ENCODE peak calls at places on chromosomes 1 and 21, in eight cellular contexts. W is Calu3; C is CD8-positive, alpha-beta T cell; N is body of pancreas; E is psoas muscle; T is IMR-90; V is AG10803; S is GM12865. U is an unnamed sample.

GRCh38 chr1:199422206-199422605 is 605.3 kb upstream of the NR5A2 start:
- DNase-seq in W (peak), C (no peak), N (peak), E (no peak), T (peak), V (peak), S (peak), U (no peak)

GRCh38 chr1:12038356-12039140 is 19.2 kb downstream of the MIIP start:
- DNase-seq in W (no peak), C (no peak), N (no peak), E (no peak), T (no peak), V (no peak), S (peak), U (no peak)

GRCh38 chr1:37682334-37682987 is 9.9 kb upstream of the CDCA8 start:
- DNase-seq in W (peak), C (peak), N (peak), E (peak), T (peak), V (peak), S (peak), U (peak)

GRCh38 chr1:1356796-1357401 is 1.5 kb downstream of the MXRA8 start:
- DNase-seq in W (no peak), C (no peak), N (no peak), E (peak), T (no peak), V (no peak), S (no peak), U (peak)

GRCh38 chr1:236156512-236157208 is 14.3 kb downstream of the GPR137B start:
- DNase-seq in W (no peak), C (no peak), N (no peak), E (no peak), T (no peak), V (no peak), S (peak), U (no peak)

GRCh38 chr1:51708911-51709760 is 92.2 kb downstream of the OSBPL9 start:
- DNase-seq in W (no peak), C (no peak), N (no peak), E (no peak), T (no peak), V (no peak), S (no peak), U (no peak)

GRCh38 chr1:111570781-111571181 is 48.8 kb upstream of the RAP1A start:
- DNase-seq in W (no peak), C (peak), N (peak), E (no peak), T (peak), V (no peak), S (peak), U (no peak)

GRCh38 chr1:118136511-118136937 is 48.5 kb downstream of the SPAG17 start:
- DNase-seq in W (peak), C (no peak), N (no peak), E (no peak), T (peak), V (peak), S (peak), U (no peak)

GRCh38 chr1:238336531-238336930 is 445.8 kb upstream of the ZP4 start:
- DNase-seq in W (no peak), C (no peak), N (no peak), E (no peak), T (no peak), V (no peak), S (no peak), U (no peak)

GRCh38 chr1:232045134-232045533 is 418.5 kb downstream of the DISC1 start:
- DNase-seq in W (no peak), C (no peak), N (no peak), E (no peak), T (no peak), V (no peak), S (no peak), U (no peak)

GRCh38 chr1:9589144-9589718 is 520 bp downstream of the TMEM201 start:
- DNase-seq in W (peak), C (no peak), N (peak), E (no peak), T (peak), V (peak), S (peak), U (no peak)

GRCh38 chr21:45136500-45136899 is 62.1 kb downstream of the ADARB1 start:
- DNase-seq in W (no peak), C (no peak), N (no peak), E (no peak), T (no peak), V (no peak), S (no peak), U (no peak)

GRCh38 chr1:204410764-204411450 is 710 bp downstream of the PPP1R15B start:
- DNase-seq in W (peak), C (no peak), N (peak), E (peak), T (peak), V (peak), S (peak), U (peak)

GRCh38 chr21:41766883-41767605 is at the start of gene RIPK4:
- DNase-seq in W (peak), C (peak), N (peak), E (no peak), T (peak), V (peak), S (peak), U (no peak)

GRCh38 chr1:241591317-241591716 is 48.9 kb downstream of the CHML start:
- DNase-seq in W (peak), C (no peak), N (no peak), E (no peak), T (peak), V (peak), S (no peak), U (no peak)

GRCh38 chr1:150164224-150164623 is 14.5 kb downstream of the PLEKHO1 start:
- DNase-seq in W (no peak), C (no peak), N (no peak), E (peak), T (no peak), V (no peak), S (no peak), U (peak)

GRCh38 chr1:226126824-226127591 is 59.5 kb downstream of the ACBD3 start:
- DNase-seq in W (peak), C (no peak), N (no peak), E (no peak), T (no peak), V (no peak), S (no peak), U (no peak)

GRCh38 chr1:66460776-66461175 is 73.2 kb upstream of the SGIP1 start:
- DNase-seq in W (no peak), C (no peak), N (no peak), E (no peak), T (no peak), V (no peak), S (no peak), U (no peak)

GRCh38 chr1:114668373-114668772 is 1.5 kb downstream of the DENND2C start:
- DNase-seq in W (no peak), C (no peak), N (no peak), E (no peak), T (no peak), V (no peak), S (no peak), U (no peak)

GRCh38 chr21:33770542-33770941 is 128.2 kb downstream of the ITSN1 start:
- DNase-seq in W (no peak), C (no peak), N (no peak), E (no peak), T (no peak), V (no peak), S (no peak), U (no peak)

GRCh38 chr1:24416666-24417391 is 1.2 kb downstream of the NIPAL3 start:
- DNase-seq in W (peak), C (no peak), N (no peak), E (no peak), T (peak), V (peak), S (peak), U (no peak)

GRCh38 chr1:27849951-27850350 is 19.4 kb downstream of the PPP1R8 start:
- DNase-seq in W (no peak), C (no peak), N (no peak), E (no peak), T (no peak), V (no peak), S (no peak), U (no peak)

GRCh38 chr1:6464514-6464836 is 1.5 kb downstream of the TNFRSF25 start:
- DNase-seq in W (no peak), C (no peak), N (peak), E (no peak), T (no peak), V (no peak), S (no peak), U (peak)

GRCh38 chr1:208834346-208835081 is 590.3 kb upstream of the PLXNA2 start:
- DNase-seq in W (no peak), C (no peak), N (no peak), E (no peak), T (no peak), V (peak), S (no peak), U (no peak)

GRCh38 chr1:91660708-91661107 is 160.1 kb downstream of the CDC7 start:
- DNase-seq in W (no peak), C (no peak), N (no peak), E (no peak), T (no peak), V (no peak), S (no peak), U (no peak)

GRCh38 chr1:231397882-231398671 is 24.0 kb downstream of the EGLN1 start:
- DNase-seq in W (no peak), C (no peak), N (no peak), E (no peak), T (no peak), V (peak), S (no peak), U (no peak)

GRCh38 chr1:237679687-237680086 is 211.0 kb downstream of the ZP4 start:
- DNase-seq in W (no peak), C (no peak), N (no peak), E (no peak), T (no peak), V (no peak), S (no peak), U (no peak)

GRCh38 chr1:156310962-156311361 is 11.9 kb upstream of the VHLL start:
- DNase-seq in W (no peak), C (no peak), N (no peak), E (peak), T (peak), V (peak), S (no peak), U (no peak)

GRCh38 chr21:38725196-38726157 is 80.3 kb upstream of the ETS2 start:
- DNase-seq in W (no peak), C (no peak), N (no peak), E (no peak), T (no peak), V (no peak), S (no peak), U (no peak)

GRCh38 chr1:221777434-221778072 is 35.7 kb upstream of the DUSP10 start:
- DNase-seq in W (no peak), C (no peak), N (no peak), E (no peak), T (no peak), V (no peak), S (peak), U (no peak)

GRCh38 chr1:107640207-107640606 is 324.8 kb downstream of the VAV3 start:
- DNase-seq in W (no peak), C (no peak), N (no peak), E (no peak), T (no peak), V (no peak), S (no peak), U (no peak)

GRCh38 chr1:164953095-164953494 is 394.1 kb downstream of the PBX1 start:
- DNase-seq in W (no peak), C (no peak), N (no peak), E (no peak), T (no peak), V (no peak), S (no peak), U (no peak)
- TF ChIP-seq CTCF in W (no peak), C (no peak), N (no peak), E (peak), T (peak), V (no peak), S (no peak), U (peak)

DNA sequence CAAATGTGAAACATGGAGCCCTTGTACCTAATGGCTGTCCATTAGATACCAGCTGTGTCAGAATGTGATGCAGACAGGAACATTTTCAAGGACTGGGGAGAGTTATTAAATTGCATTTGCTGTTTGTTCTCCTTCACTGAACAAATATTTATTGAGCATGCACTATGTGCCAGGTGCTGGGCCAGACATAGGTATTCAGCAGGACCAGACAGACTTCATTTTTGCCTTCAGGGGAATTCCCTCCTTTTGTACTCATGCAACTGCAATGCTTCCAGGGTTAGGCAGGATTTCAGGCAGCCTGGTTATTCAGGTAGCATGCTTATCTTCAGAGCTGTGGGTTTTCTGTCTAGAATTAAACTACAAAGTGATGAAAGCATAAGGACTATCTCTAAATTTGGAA is 64.2 kb upstream of the SMYD2 start:
- DNase-seq in W (peak), C (no peak), N (peak), E (no peak), T (no peak), V (no peak), S (no peak), U (no peak)
- TF ChIP-seq CTCF in W (no peak), C (no peak), N (no peak), E (no peak), T (no peak), V (no peak), S (no peak), U (no peak)

DNA sequence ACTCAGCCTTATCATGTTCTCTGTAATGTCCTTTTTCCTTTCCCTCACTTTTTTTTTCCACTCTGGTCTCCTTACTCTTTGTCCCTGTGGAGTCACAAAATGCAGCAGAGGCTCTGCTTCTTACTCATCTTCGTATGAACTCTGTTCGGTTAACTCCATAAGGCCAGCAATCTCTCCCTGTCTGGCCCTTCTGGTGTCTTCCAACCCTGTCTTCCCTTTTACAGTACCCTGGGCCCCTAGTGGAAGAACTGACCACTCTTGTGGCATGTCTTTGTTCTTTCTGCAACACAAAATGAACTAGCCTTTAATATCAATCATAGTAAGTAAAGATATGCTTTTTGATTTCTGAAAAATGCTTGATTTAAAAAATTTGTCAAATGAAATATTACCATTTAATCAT is 7.1 kb downstream of the CD101 start:
- DNase-seq in W (no peak), C (no peak), N (no peak), E (no peak), T (no peak), V (no peak), S (no peak), U (no peak)
- TF ChIP-seq CTCF in W (no peak), C (no peak), N (no peak), E (no peak), T (no peak), V (no peak), S (no peak), U (no peak)

GRCh38 chr1:19333587-19334354 is 21.6 kb downstream of the SLC66A1 start:
- DNase-seq in W (no peak), C (no peak), N (no peak), E (no peak), T (no peak), V (no peak), S (no peak), U (no peak)
- TF ChIP-seq CTCF in W (no peak), C (no peak), N (no peak), E (no peak), T (no peak), V (no peak), S (no peak), U (no peak)

GRCh38 chr1:173915596-173915995 is 1.5 kb downstream of the SERPINC1 start:
- DNase-seq in W (no peak), C (no peak), N (no peak), E (no peak), T (no peak), V (no peak), S (no peak), U (no peak)

GRCh38 chr1:173917149-173917548 is at the start of gene SERPINC1:
- DNase-seq in W (no peak), C (no peak), N (no peak), E (no peak), T (no peak), V (no peak), S (no peak), U (no peak)

GRCh38 chr1:173916667-173917066 is 460 bp downstream of the SERPINC1 start:
- DNase-seq in W (no peak), C (no peak), N (no peak), E (no peak), T (no peak), V (no peak), S (no peak), U (no peak)

GRCh38 chr1:173913111-173913510 is 4.0 kb downstream of the SERPINC1 start:
- DNase-seq in W (no peak), C (no peak), N (no peak), E (no peak), T (no peak), V (no peak), S (no peak), U (no peak)

GRCh38 chr1:173914366-173914871 is 2.7 kb downstream of the SERPINC1 start:
- DNase-seq in W (peak), C (no peak), N (peak), E (no peak), T (peak), V (no peak), S (peak), U (no peak)
- TF ChIP-seq CTCF in W (peak), C (peak), N (peak), E (no peak), T (peak), V (peak), S (peak), U (peak)

DNA sequence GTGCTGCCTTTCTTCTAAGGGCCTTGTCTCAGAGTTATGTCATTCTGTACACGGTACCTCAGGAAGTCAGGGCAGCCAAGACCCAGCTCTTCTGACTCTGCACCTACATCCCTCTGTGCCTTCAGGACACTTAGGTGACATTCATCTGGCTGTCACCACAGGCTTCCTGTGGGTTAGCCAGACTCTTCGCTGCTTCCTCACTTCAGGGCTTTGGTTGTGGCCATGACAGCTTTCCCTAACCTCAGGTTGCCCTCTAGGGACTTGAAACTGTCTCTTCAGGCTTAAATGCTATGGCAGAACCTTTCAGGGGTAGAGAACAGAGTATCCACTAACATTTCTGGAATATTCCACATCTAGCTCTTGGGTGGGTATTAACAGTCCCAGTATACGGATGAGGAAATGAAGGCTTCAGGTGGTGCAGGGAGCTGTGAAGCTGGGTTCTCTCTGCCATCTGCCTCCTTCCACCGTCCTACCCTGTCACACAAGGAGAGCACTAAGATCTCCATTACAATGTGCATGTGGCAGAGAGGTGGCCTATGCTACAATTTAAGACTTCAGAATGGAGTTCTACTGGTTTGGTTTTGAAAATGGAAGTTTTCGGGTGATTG is 9.9 kb downstream of the TSSK3 start:
- DNase-seq in W (no peak), C (no peak), N (no peak), E (no peak), T (no peak), V (no peak), S (peak), U (no peak)
- TF ChIP-seq CTCF in W (no peak), C (no peak), N (no peak), E (no peak), T (peak), V (no peak), S (no peak), U (no peak)

GRCh38 chr1:86753700-86754099 is 49.3 kb downstream of the SH3GLB1 start:
- DNase-seq in W (no peak), C (no peak), N (no peak), E (no peak), T (peak), V (no peak), S (peak), U (no peak)
- TF ChIP-seq CTCF in W (no peak), C (no peak), N (no peak), E (peak), T (no peak), V (no peak), S (no peak), U (peak)

U was measured in heart right ventricle.